ENCODE peak calls at places on chromosomes 2 and 18, in seven cellular contexts. Y is head of caudate nucleus; B is kidney epithelial cell; A is mucosa of gallbladder; V is activated naive CD4-positive, alpha-beta T cell treated with Interleukin-2 at 50 U/mL for 16 hours; R is H7; S is heart left ventricle. P is an unnamed sample.

GRCh38 chr2:86704482-86704971 is 15.6 kb upstream of the RMND5A start:
- DNase-seq in Y (no peak), B (peak; percentile 63), A (peak; percentile 73), V (no peak), R (no peak), S (peak; percentile 63), P (peak; percentile 45)

GRCh38 chr18:48488388-48488850 is 50.4 kb upstream of the CTIF start:
- DNase-seq in Y (no peak), B (peak; percentile 90), A (peak; percentile 92), V (no peak), R (no peak), S (peak; percentile 82), P (peak; percentile 73)

GRCh38 chr18:420661-421060 is 79.8 kb downstream of the COLEC12 start:
- DNase-seq in Y (no peak), B (no peak), A (no peak), V (no peak), R (peak; percentile 59), S (no peak), P (no peak)

GRCh38 chr2:213246665-213247281 is 37.5 kb upstream of the SPAG16 start:
- DNase-seq in Y (peak; percentile 29), B (no peak), A (no peak), V (peak; percentile 47), R (no peak), S (no peak), P (no peak)

GRCh38 chr2:46171441-46171953 is 125.7 kb upstream of the EPAS1 start:
- DNase-seq in Y (no peak), B (no peak), A (peak; percentile 16), V (no peak), R (no peak), S (no peak), P (peak; percentile 49)

GRCh38 chr2:186664644-186665043 is 29.2 kb upstream of the FAM171B start:
- DNase-seq in Y (no peak), B (no peak), A (no peak), V (no peak), R (no peak), S (no peak), P (no peak)

GRCh38 chr2:183541766-183542165 is 417.5 kb downstream of the NUP35 start:
- DNase-seq in Y (no peak), B (peak; percentile 52), A (no peak), V (no peak), R (no peak), S (no peak), P (no peak)

GRCh38 chr18:79973517-79973916 is 9.1 kb downstream of the HSBP1L1 start:
- DNase-seq in Y (no peak), B (no peak), A (no peak), V (no peak), R (no peak), S (no peak), P (no peak)

GRCh38 chr18:47409519-47409918 is 158.1 kb upstream of the SKOR2 start:
- DNase-seq in Y (no peak), B (no peak), A (no peak), V (no peak), R (no peak), S (no peak), P (no peak)

GRCh38 chr2:18610103-18610502 is 20.7 kb upstream of the NT5C1B start:
- DNase-seq in Y (no peak), B (no peak), A (no peak), V (no peak), R (no peak), S (no peak), P (no peak)

GRCh38 chr2:232537079-232537478 is 2.4 kb upstream of the CHRNG start:
- DNase-seq in Y (no peak), B (no peak), A (no peak), V (no peak), R (peak; percentile 94), S (no peak), P (no peak)

GRCh38 chr18:31680836-31681568 is 3.4 kb downstream of the B4GALT6 start:
- DNase-seq in Y (no peak), B (no peak), A (no peak), V (no peak), R (no peak), S (no peak), P (no peak)

GRCh38 chr18:44920441-44920840 is 239.8 kb downstream of the SETBP1 start:
- DNase-seq in Y (no peak), B (no peak), A (no peak), V (no peak), R (no peak), S (no peak), P (no peak)

GRCh38 chr2:29921560-29921915 is at the start of gene ALK:
- DNase-seq in Y (peak; percentile 90), B (peak; percentile 64), A (peak; percentile 88), V (peak; percentile 54), R (peak; percentile 95), S (peak; percentile 85), P (peak; percentile 7)

GRCh38 chr2:98751748-98752147 is 20.8 kb upstream of the MGAT4A start:
- DNase-seq in Y (no peak), B (no peak), A (no peak), V (no peak), R (no peak), S (no peak), P (no peak)

GRCh38 chr2:30492185-30492584 is 45.1 kb downstream of the LCLAT1 start:
- DNase-seq in Y (no peak), B (no peak), A (no peak), V (no peak), R (no peak), S (no peak), P (no peak)

P was measured in AG04449.